ENCODE peak calls at places on chromosomes 5 and 9, in seven cellular contexts. V is coronary artery; F is A549; P is spleen; B is tibial artery; X is GM06990; M is CD8-positive, alpha-beta T cell. R is an unnamed sample.

GRCh38 chr5:39270172-39270848 is 50.9 kb upstream of the FYB1 start:
- DNase-seq in V (no peak), P (no peak), F (no peak), M (no peak), B (no peak), X (peak; percentile 15), R (peak; percentile 66)

GRCh38 chr9:77883846-77884771 is 147.5 kb downstream of the GNAQ start:
- DNase-seq in M (no peak), B (no peak), P (no peak), V (no peak), F (no peak), X (no peak), R (no peak)

GRCh38 chr9:73782166-73782565 is 630.5 kb downstream of the ANXA1 start:
- DNase-seq in M (no peak), B (no peak), F (no peak), V (no peak), X (no peak), P (no peak), R (no peak)

GRCh38 chr5:1930880-1931589 is 48.3 kb upstream of the IRX4 start:
- DNase-seq in B (no peak), X (no peak), M (no peak), F (no peak), V (peak; percentile 74), P (peak; percentile 67), R (no peak)

GRCh38 chr9:132711846-132712245 is 41.6 kb downstream of the GTF3C4 start:
- DNase-seq in B (no peak), M (no peak), P (no peak), F (no peak), V (no peak), X (no peak), R (no peak)

GRCh38 chr5:118825226-118825625 is 163.1 kb downstream of the DTWD2 start:
- DNase-seq in F (no peak), B (no peak), P (no peak), M (no peak), X (no peak), V (no peak), R (no peak)

GRCh38 chr9:128771094-128771721 is 519 bp downstream of the ZER1 start:
- DNase-seq in X (no peak), M (peak; percentile 28), P (no peak), B (no peak), F (no peak), V (no peak), R (peak; percentile 20)

GRCh38 chr9:121763561-121764370 is 112.3 kb downstream of the DAB2IP start:
- DNase-seq in B (no peak), M (no peak), F (no peak), V (no peak), X (no peak), P (no peak), R (no peak)

GRCh38 chr5:83256091-83256775 is 178.9 kb downstream of the XRCC4 start:
- DNase-seq in P (no peak), M (no peak), V (no peak), X (no peak), B (no peak), F (no peak), R (no peak)

GRCh38 chr5:1038417-1039209 is 30.0 kb downstream of the NKD2 start:
- DNase-seq in M (no peak), F (no peak), V (no peak), P (no peak), X (no peak), B (no peak), R (no peak)

GRCh38 chr9:99822096-99822595 is 461 bp downstream of the NR4A3 start:
- DNase-seq in V (no peak), F (peak; percentile 28), B (peak; percentile 28), M (no peak), X (no peak), P (peak; percentile 93), R (peak; percentile 33)

GRCh38 chr5:53343187-53343586 is 137.2 kb upstream of the FST start:
- DNase-seq in V (no peak), M (no peak), B (no peak), F (no peak), X (no peak), P (no peak), R (no peak)

GRCh38 chr5:14081791-14082190 is 61.4 kb upstream of the TRIO start:
- DNase-seq in B (no peak), P (no peak), F (no peak), M (no peak), X (no peak), V (no peak), R (no peak)

GRCh38 chr5:139181835-139182452 is 16.2 kb downstream of the SIL1 start:
- DNase-seq in X (no peak), V (no peak), B (no peak), F (no peak), M (no peak), P (no peak), R (no peak)

GRCh38 chr5:148471379-148471778 is 87.6 kb downstream of the FBXO38 start:
- DNase-seq in F (no peak), V (no peak), X (no peak), M (no peak), P (no peak), B (no peak), R (no peak)

GRCh38 chr9:13358128-13358527 is 78.6 kb upstream of the MPDZ start:
- DNase-seq in B (no peak), M (no peak), V (no peak), X (no peak), F (no peak), P (no peak), R (no peak)

GRCh38 chr5:128984480-128984879 is 19.2 kb downstream of the SLC27A6 start:
- DNase-seq in X (no peak), F (no peak), B (no peak), P (no peak), V (no peak), M (no peak), R (no peak)
- H3K4me3 ChIP-seq in X (no peak overlapping the region), F (no peak overlapping the region), B (no peak overlapping the region), P (no peak overlapping the region), V (no peak overlapping the region), M (no peak overlapping the region), R (no peak overlapping the region)

GRCh38 chr5:80935811-80936385 is 24.3 kb upstream of the RASGRF2 start:
- DNase-seq in F (no peak), B (no peak), M (no peak), X (no peak), P (no peak), V (no peak), R (no peak)
- TF ChIP-seq CTCF in F (no peak), B (no peak), M (no peak), X (peak; percentile 20), P (no peak), V (no peak), R (peak; percentile 16)

GRCh38 chr5:136035837-136036236 is 7.0 kb downstream of the TGFBI start:
- DNase-seq in P (peak; percentile 30), V (peak; percentile 40), F (no peak), M (no peak), B (peak; percentile 18), X (no peak), R (no peak)

GRCh38 chr5:136036293-136036911 is 7.6 kb downstream of the TGFBI start:
- DNase-seq in V (no peak), F (no peak), P (peak; percentile 3), B (peak; percentile 21), M (no peak), X (no peak), R (no peak)

GRCh38 chr5:136033848-136034247 is 5.1 kb downstream of the TGFBI start:
- DNase-seq in F (no peak), M (no peak), B (peak; percentile 16), P (peak; percentile 32), X (no peak), V (peak; percentile 36), R (peak; percentile 36)

GRCh38 chr5:136034492-136034891 is 5.7 kb downstream of the TGFBI start:
- DNase-seq in X (no peak), B (peak; percentile 17), V (peak; percentile 45), M (no peak), P (peak; percentile 27), F (no peak), R (peak; percentile 39)

DNA sequence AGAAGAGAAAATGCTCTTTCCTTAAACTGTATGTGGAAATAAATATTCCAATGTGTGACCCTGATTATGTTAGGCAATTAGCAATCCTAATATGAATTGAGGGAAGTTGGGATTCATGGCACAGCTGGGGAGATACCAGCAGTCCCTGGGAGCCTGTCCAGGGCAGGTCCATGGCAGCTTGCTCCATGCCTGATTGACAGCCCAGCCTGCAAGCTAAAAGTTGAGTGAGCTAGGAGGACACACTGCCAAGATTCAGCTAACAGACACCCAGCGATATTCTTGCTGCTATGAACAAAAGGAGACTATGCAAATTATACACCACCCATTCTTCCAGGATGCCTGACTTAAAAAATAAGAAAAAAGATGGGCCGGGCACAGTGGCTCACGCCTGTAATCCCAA is 6.2 kb downstream of the TGFBI start:
- DNase-seq in P (peak; percentile 28), M (no peak), F (no peak), V (peak; percentile 22), X (no peak), B (no peak), R (no peak)
- H3K4me3 ChIP-seq in P (no peak overlapping the region), M (no peak overlapping the region), F (no peak overlapping the region), V (no peak overlapping the region), X (no peak overlapping the region), B (no peak overlapping the region), R (no peak overlapping the region)

DNA sequence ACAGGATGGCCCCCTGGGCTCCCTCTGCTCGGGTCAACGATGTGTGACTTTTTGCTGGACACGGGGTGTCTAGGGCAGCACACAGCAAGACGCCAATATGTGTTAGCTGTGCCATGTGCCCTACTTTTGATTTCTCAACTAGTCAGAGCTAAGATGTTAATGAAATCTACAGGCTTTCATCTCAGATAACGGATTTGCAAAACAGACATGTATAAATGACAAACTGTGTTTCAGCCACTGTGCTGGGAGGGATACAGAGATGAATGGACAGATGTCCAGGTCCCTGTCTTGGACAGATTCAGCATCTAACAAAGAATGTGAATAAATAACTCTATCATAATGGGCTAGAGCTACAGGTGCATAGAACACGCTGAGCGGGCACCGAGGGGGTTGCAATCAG is 160.2 kb upstream of the LHFPL2 start:
- DNase-seq in X (no peak), B (no peak), P (no peak), V (no peak), M (no peak), F (no peak), R (no peak)
- TF ChIP-seq CTCF in X (no peak), B (no peak), P (no peak), V (no peak), M (no peak), F (no peak), R (no peak)

GRCh38 chr9:20625003-20625349 is 2.7 kb upstream of the MLLT3 start:
- DNase-seq in X (no peak), V (no peak), P (no peak), B (no peak), M (no peak), F (no peak), R (no peak)
- H3K4me3 ChIP-seq in X (no peak overlapping the region), V (peak overlapping the region; percentile 87), P (peak overlapping the region; percentile 92), B (peak overlapping the region; percentile 96), M (no peak overlapping the region), F (peak overlapping the region; percentile 95), R (peak overlapping the region; percentile 79)

GRCh38 chr5:140234590-140234989 is 59.6 kb downstream of the CYSTM1 start:
- DNase-seq in M (no peak), V (no peak), X (no peak), P (no peak), B (no peak), F (no peak), R (no peak)
- TF ChIP-seq CTCF in M (no peak), V (no peak), X (no peak), P (no peak), B (no peak), F (no peak), R (no peak)

R was measured in GM12865.